ENCODE peak calls at places on chromosomes 16 and 17, in eight cellular contexts. E, I, Z, U, W, X, T and D are unnamed samples.

GRCh38 chr17:51857052-51857593 is 301.4 kb downstream of the CA10 start:
- DNase-seq in E (no peak), I (no peak), Z (peak), U (no peak), W (peak), X (no peak), T (no peak), D (peak)

GRCh38 chr16:69626256-69626655 is 60.5 kb downstream of the NFAT5 start:
- DNase-seq in E (no peak), I (no peak), Z (no peak), U (no peak), W (no peak), X (no peak), T (no peak), D (peak)

GRCh38 chr17:27893834-27894503 is 804 bp upstream of the LYRM9 start:
- DNase-seq in E (no peak), I (no peak), Z (no peak), U (no peak), W (peak), X (no peak), T (no peak), D (peak)

GRCh38 chr17:66415366-66416206 is 113.2 kb downstream of the PRKCA start:
- DNase-seq in E (no peak), I (no peak), Z (no peak), U (no peak), W (no peak), X (no peak), T (peak), D (no peak)

GRCh38 chr17:42163113-42163512 is 8.3 kb upstream of the RAB5C start:
- DNase-seq in E (no peak), I (no peak), Z (no peak), U (peak), W (peak), X (no peak), T (peak), D (peak)

GRCh38 chr17:21287703-21288449 is 3.4 kb downstream of the MAP2K3 start:
- DNase-seq in E (peak), I (peak), Z (peak), U (peak), W (no peak), X (peak), T (peak), D (peak)

GRCh38 chr17:60149691-60150582 is at the start of gene CA4:
- DNase-seq in E (no peak), I (no peak), Z (no peak), U (no peak), W (peak), X (no peak), T (no peak), D (no peak)

GRCh38 chr17:74296548-74296936 is 22.5 kb downstream of the DNAI2 start:
- DNase-seq in E (no peak), I (no peak), Z (no peak), U (peak), W (peak), X (peak), T (peak), D (peak)

GRCh38 chr17:39702901-39703893 is 3.3 kb downstream of the ERBB2 start:
- DNase-seq in E (no peak), I (no peak), Z (no peak), U (no peak), W (no peak), X (no peak), T (no peak), D (no peak)

GRCh38 chr17:4232168-4232813 is 31.5 kb downstream of the ANKFY1 start:
- DNase-seq in E (no peak), I (no peak), Z (no peak), U (no peak), W (no peak), X (peak), T (no peak), D (peak)

GRCh38 chr17:78272181-78272913 is 40.9 kb downstream of the TMEM235 start:
- DNase-seq in E (peak), I (no peak), Z (no peak), U (peak), W (no peak), X (peak), T (peak), D (no peak)

GRCh38 chr17:17514361-17514992 is 18.3 kb upstream of the RASD1 start:
- DNase-seq in E (no peak), I (no peak), Z (no peak), U (no peak), W (no peak), X (no peak), T (no peak), D (no peak)